ENCODE peak calls at places on chromosome 19, in nine cellular contexts. R is mammary epithelial cell; Y is stimulated activated naive CD8-positive, alpha-beta T cell treated with anti-CD3 and anti-CD28 coated beads, Interleukin-15, Interleukin-2, amounts not matched to agents 100 U/mL and 50 U/mL, for 24 hours; D is sigmoid colon; J is endothelial cell of umbilical vein; Q is activated naive CD4-positive, alpha-beta T cell treated with Interleukin-2 at 50 U/mL for 16 hours; T is stimulated activated CD8-positive, alpha-beta memory T cell treated with anti-CD3 and anti-CD28 coated beads, Interleukin-15, amount 100 ng/mL, for 24 hours; X is KBM-7; I is nucleus accumbens. F is an unnamed sample.

GRCh38 chr19:1245884-1246816 is 2.2 kb upstream of the MIDN start:
- DNase-seq in T (no peak), Q (no peak), X (no peak), R (no peak), I (no peak), J (no peak), D (peak), Y (no peak), F (no peak)

GRCh38 chr19:17687857-17688784 is at the start of gene UNC13A:
- DNase-seq in Q (peak), I (peak), R (peak), Y (peak), D (no peak), J (no peak), T (peak), X (peak), F (peak)

GRCh38 chr19:42919757-42920079 is 2.0 kb upstream of the PSG6 start:
- DNase-seq in T (no peak), J (no peak), Q (no peak), R (no peak), X (no peak), Y (no peak), D (no peak), I (no peak), F (no peak)

GRCh38 chr19:45130888-45131615 is 29.7 kb downstream of the NKPD1 start:
- DNase-seq in T (no peak), X (no peak), R (peak), D (no peak), Y (no peak), Q (peak), J (peak), I (peak), F (no peak)

GRCh38 chr19:40457953-40458596 is 7.5 kb downstream of the BLVRB start:
- DNase-seq in T (no peak), I (no peak), R (no peak), Y (no peak), J (no peak), Q (no peak), D (no peak), X (no peak), F (no peak)

GRCh38 chr19:3125900-3126524 is 9.8 kb upstream of the GNA15 start:
- DNase-seq in D (no peak), Q (peak), R (peak), Y (peak), T (peak), X (peak), I (no peak), J (peak), F (no peak)

GRCh38 chr19:55519461-55520311 is 17.2 kb downstream of the SBK2 start:
- DNase-seq in T (no peak), I (no peak), Q (no peak), Y (no peak), R (peak), D (no peak), J (no peak), X (no peak), F (no peak)

GRCh38 chr19:31139871-31140505 is 209.2 kb downstream of the TSHZ3 start:
- DNase-seq in T (no peak), D (no peak), X (no peak), R (peak), Q (no peak), J (no peak), I (no peak), Y (no peak), F (no peak)

GRCh38 chr19:47226426-47227346 is 4.3 kb downstream of the BBC3 start:
- DNase-seq in I (peak), R (peak), Q (no peak), J (peak), T (no peak), X (peak), Y (peak), D (peak), F (no peak)

GRCh38 chr19:55637534-55637933 is 3.3 kb upstream of the ZNF580 start:
- DNase-seq in X (no peak), Y (no peak), R (no peak), D (no peak), I (no peak), Q (no peak), T (no peak), J (no peak), F (no peak)

GRCh38 chr19:35437152-35437951 is 10.7 kb upstream of the FFAR2 start:
- DNase-seq in Q (no peak), T (no peak), R (no peak), D (no peak), J (no peak), I (no peak), X (no peak), Y (no peak), F (no peak)

GRCh38 chr19:43622956-43623355 is 3.5 kb upstream of the ZNF428 start:
- DNase-seq in Q (no peak), Y (no peak), X (no peak), R (no peak), J (no peak), D (no peak), I (no peak), T (no peak), F (no peak)

GRCh38 chr19:29521291-29522075 is 4.3 kb upstream of the VSTM2B start:
- DNase-seq in D (no peak), I (no peak), Q (no peak), Y (no peak), T (no peak), R (no peak), J (no peak), X (no peak), F (no peak)

GRCh38 chr19:10339380-10339960 is at the start of gene ICAM3:
- DNase-seq in Q (peak), R (no peak), X (peak), D (no peak), Y (peak), I (no peak), T (peak), J (no peak), F (no peak)

GRCh38 chr19:13619203-13619632 is 112.9 kb upstream of the CACNA1A start:
- DNase-seq in D (no peak), Q (no peak), I (no peak), T (no peak), Y (no peak), X (no peak), J (no peak), R (peak), F (no peak)

GRCh38 chr19:32104465-32105235 is 240.8 kb upstream of the ZNF507 start:
- DNase-seq in R (peak), Q (no peak), I (no peak), T (no peak), X (peak), Y (no peak), J (no peak), D (no peak), F (no peak)

GRCh38 chr19:2983351-2984195 is 6.2 kb downstream of the TLE6 start:
- DNase-seq in I (peak), J (peak), X (no peak), D (peak), Q (no peak), T (no peak), R (peak), Y (no peak), F (no peak)

GRCh38 chr19:8640402-8641004 is 10.1 kb downstream of the NFILZ start:
- DNase-seq in D (peak), R (no peak), T (no peak), X (peak), J (no peak), I (no peak), Q (no peak), Y (no peak), F (no peak)

GRCh38 chr19:48506138-48506733 is 5.4 kb downstream of the LMTK3 start:
- DNase-seq in T (no peak), R (peak), I (no peak), X (peak), Q (no peak), J (no peak), D (no peak), Y (no peak), F (no peak)

GRCh38 chr19:19416280-19416679 is 10.8 kb downstream of the GATAD2A start:
- DNase-seq in D (no peak), J (no peak), Q (no peak), Y (no peak), I (no peak), T (no peak), R (no peak), X (no peak), F (no peak)

GRCh38 chr19:56403261-56403660 is 871 bp upstream of the ZNF583 start:
- DNase-seq in J (no peak), Y (no peak), Q (peak), R (no peak), I (no peak), T (no peak), X (no peak), D (no peak), F (no peak)

GRCh38 chr19:10270616-10271394 is at the start of gene ICAM1:
- DNase-seq in J (peak), I (no peak), R (peak), Y (peak), T (no peak), Q (peak), D (peak), X (peak), F (no peak)

GRCh38 chr19:46192990-46193650 is 36.4 kb upstream of the IGFL1 start:
- DNase-seq in X (peak), Q (peak), D (no peak), J (no peak), R (peak), I (no peak), Y (no peak), T (no peak), F (no peak)

GRCh38 chr19:10520652-10521318 is 3.5 kb upstream of the S1PR5 start:
- DNase-seq in J (no peak), X (no peak), Q (no peak), D (no peak), R (peak), I (no peak), Y (no peak), T (no peak), F (no peak)

GRCh38 chr19:8123683-8124082 is 25.7 kb downstream of the FBN3 start:
- DNase-seq in Y (no peak), I (no peak), D (no peak), J (no peak), X (no peak), T (no peak), Q (no peak), R (no peak), F (no peak)

GRCh38 chr19:50371914-50372475 is 4.3 kb upstream of the NR1H2 start:
- DNase-seq in J (no peak), Q (no peak), X (no peak), T (no peak), Y (no peak), D (no peak), R (no peak), I (no peak), F (no peak)

GRCh38 chr19:18876865-18877264 is 19.1 kb downstream of the CERS1 start:
- DNase-seq in X (no peak), Q (no peak), J (no peak), R (no peak), Y (no peak), D (no peak), T (no peak), I (no peak), F (no peak)

F was measured in D721Med.